ENCODE peak calls at places on chromosomes 4 and X, in seven cellular contexts. C is GM23248, U is MM.1S, R is neural progenitor cell, W is SK-N-SH, F is PC-9, X is PC-3. Y is an unnamed sample.

GRCh38 chr4:16092682-16093319 is 9.0 kb upstream of the PROM1 start:
- DNase-seq in C (no peak), U (no peak), R (peak; percentile 38), W (no peak), F (no peak), X (no peak), Y (peak; percentile 64)

GRCh38 chr4:122963222-122963621 is 40.8 kb upstream of the NUDT6 start:
- DNase-seq in C (peak; percentile 54), U (no peak), R (no peak), W (no peak), F (no peak), X (peak; percentile 32), Y (no peak)

GRCh38 chr4:2341911-2342652 is 76.4 kb downstream of the ZFYVE28 start:
- DNase-seq in C (no peak), U (no peak), R (no peak), W (no peak), F (no peak), X (no peak), Y (no peak)

GRCh38 chr4:121688696-121689095 is 8.1 kb downstream of the ANXA5 start:
- DNase-seq in C (no peak), U (no peak), R (no peak), W (no peak), F (no peak), X (no peak), Y (no peak)

GRCh38 chrX:18702362-18703195 is 4.9 kb upstream of the PPEF1 start:
- DNase-seq in C (peak; percentile 42), U (no peak), R (no peak), W (no peak), F (peak; percentile 25), X (peak; percentile 80), Y (no peak)

GRCh38 chr4:182083681-182084410 is 159.4 kb upstream of the TENM3 start:
- DNase-seq in C (no peak), U (no peak), R (no peak), W (no peak), F (no peak), X (no peak), Y (no peak)

GRCh38 chrX:100928660-100929613 is at the start of gene XKRX:
- DNase-seq in C (peak; percentile 53), U (peak; percentile 57), R (peak; percentile 62), W (peak; percentile 53), F (peak; percentile 76), X (peak; percentile 40), Y (peak; percentile 82)

GRCh38 chr4:38753021-38753806 is 29.6 kb downstream of the TLR10 start:
- DNase-seq in C (peak; percentile 98), U (no peak), R (peak; percentile 97), W (peak; percentile 19), F (peak; percentile 91), X (no peak), Y (peak; percentile 97)

GRCh38 chr4:92186239-92186638 is 117.5 kb upstream of the GRID2 start:
- DNase-seq in C (no peak), U (no peak), R (no peak), W (no peak), F (no peak), X (no peak), Y (no peak)

GRCh38 chrX:148960060-148960459 is 459.6 kb downstream of the AFF2 start:
- DNase-seq in C (no peak), U (no peak), R (no peak), W (no peak), F (no peak), X (no peak), Y (no peak)

DNA sequence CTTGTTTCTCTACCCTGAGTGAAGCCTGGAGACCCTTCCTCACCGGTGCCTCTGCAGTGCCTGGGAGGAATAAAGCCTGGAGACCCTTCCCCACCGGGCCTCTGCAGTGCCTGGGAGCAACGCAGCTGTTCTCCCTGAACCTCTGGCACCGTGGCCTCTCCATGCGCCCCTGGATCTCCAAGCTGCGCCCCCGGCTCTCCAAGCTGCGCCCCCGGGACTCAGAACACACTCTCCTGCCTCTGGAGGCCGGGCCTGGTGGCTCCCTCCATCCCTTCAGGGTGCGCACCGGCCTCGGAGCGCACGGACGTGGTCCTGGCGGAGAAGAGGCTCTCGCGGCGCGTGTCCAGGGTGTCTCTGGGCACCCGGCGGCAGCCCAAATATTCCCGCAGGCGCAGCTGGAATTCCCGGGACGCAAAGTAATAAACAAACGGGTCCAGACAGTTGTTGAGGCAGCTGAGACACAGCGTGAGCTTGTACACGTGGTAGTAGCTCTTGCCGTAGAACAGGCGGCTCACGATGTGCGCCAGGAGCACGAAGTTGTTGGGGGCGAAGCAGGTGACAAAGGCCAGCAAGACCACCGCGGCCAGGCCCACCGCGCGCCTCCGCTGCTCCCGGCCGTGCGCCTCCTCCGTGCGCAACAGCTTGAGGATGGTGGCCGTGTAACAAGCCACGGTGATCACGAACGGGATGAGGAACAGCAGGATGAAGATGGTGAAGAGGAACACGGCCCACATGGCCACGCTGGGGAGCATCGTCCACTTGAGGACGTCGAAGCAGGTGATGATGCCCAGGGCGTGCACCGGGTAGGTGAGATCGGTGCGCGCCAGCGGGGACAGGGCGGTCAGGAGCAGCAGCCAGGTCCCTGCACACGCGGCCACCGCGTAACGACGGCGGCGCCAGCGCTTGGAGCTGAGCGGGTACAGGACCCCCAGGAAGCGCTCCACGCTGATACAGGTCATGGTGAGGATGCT is 12.8 kb upstream of the ASMTL start:
- DNase-seq in C (no peak), U (no peak), R (no peak), W (no peak), F (no peak), X (no peak), Y (no peak)
- H3F3A ChIP-seq in C (no peaks in the 10 kb centered on the region), U (peaks cover 24% of the 10 kb centered on the region), R (no peaks in the 10 kb centered on the region), W (peaks cover 15% of the 10 kb centered on the region), F (peaks cover 9% of the 10 kb centered on the region), X (no peaks in the 10 kb centered on the region), Y (no peaks in the 10 kb centered on the region)

GRCh38 chr4:36235306-36235705 is 9.0 kb downstream of the ARAP2 start:
- DNase-seq in C (no peak), U (no peak), R (no peak), W (no peak), F (peak; percentile 5), X (peak; percentile 66), Y (peak; percentile 52)
- H4K20me1 ChIP-seq in C (no peaks in the 10 kb centered on the region), U (no peaks in the 10 kb centered on the region), R (no peaks in the 10 kb centered on the region), W (no peaks in the 10 kb centered on the region), F (no peaks in the 10 kb centered on the region), X (no peaks in the 10 kb centered on the region), Y (no peaks in the 10 kb centered on the region)

GRCh38 chrX:79568309-79568708 is 201.2 kb upstream of the ITM2A start:
- DNase-seq in C (no peak), U (no peak), R (no peak), W (no peak), F (no peak), X (no peak), Y (no peak)
- H3F3A ChIP-seq in C (no peaks in the 10 kb centered on the region), U (no peaks in the 10 kb centered on the region), R (no peaks in the 10 kb centered on the region), W (no peaks in the 10 kb centered on the region), F (no peaks in the 10 kb centered on the region), X (no peaks in the 10 kb centered on the region), Y (no peaks in the 10 kb centered on the region)

GRCh38 chrX:6210230-6210629 is 18.4 kb downstream of the NLGN4X start:
- DNase-seq in C (no peak), U (no peak), R (no peak), W (no peak), F (no peak), X (no peak), Y (no peak)
- H4K20me1 ChIP-seq in C (no peaks in the 10 kb centered on the region), U (no peaks in the 10 kb centered on the region), R (no peaks in the 10 kb centered on the region), W (no peaks in the 10 kb centered on the region), F (no peaks in the 10 kb centered on the region), X (no peaks in the 10 kb centered on the region), Y (peaks cover 19% of the 10 kb centered on the region)

DNA sequence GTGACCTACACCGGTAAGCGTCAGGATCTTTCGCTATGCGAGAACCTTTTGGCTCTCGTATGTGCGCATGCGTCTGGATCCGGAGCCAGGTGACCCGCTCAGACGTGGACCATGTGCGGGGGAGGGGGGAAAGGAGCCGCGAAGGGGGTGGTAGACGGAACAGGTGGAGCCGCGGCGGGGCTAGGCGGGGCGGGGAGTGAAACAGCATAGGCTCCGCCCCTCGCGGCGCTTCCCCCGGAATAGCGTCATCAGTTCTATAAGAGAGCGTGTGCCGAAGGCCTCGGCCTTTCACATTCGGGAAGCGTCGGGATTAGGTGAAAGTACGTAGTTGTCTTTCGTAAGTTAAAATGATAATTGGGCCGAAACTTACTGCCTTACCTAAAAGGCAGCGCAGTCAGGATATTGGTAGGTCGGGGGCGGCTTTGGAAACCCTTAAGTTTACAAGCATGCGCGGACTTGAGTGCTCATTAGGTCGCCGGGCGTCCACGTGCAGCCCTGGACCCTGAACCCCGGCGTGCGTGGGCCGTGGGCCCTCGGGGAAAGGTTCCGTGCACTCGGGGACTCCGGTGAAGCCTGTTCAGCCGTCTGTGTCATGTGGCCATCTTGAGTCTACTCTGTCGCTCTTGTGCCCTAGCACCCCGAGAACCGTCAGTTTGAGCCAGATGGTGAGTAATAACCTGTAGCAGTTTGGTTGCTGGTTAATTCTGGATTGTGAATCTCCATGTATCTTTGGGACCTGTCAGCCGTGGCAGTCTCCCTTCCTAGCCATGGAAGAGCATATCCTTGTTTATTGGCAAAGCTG is 74.1 kb downstream of the PRSS12 start:
- DNase-seq in C (peak; percentile 96), U (peak; percentile 99), R (peak; percentile 94), W (peak; percentile 97), F (peak; percentile 92), X (peak; percentile 92), Y (peak; percentile 99)
- H3F3A ChIP-seq in C (peaks cover 54% of the 10 kb centered on the region), U (peaks cover 61% of the 10 kb centered on the region), R (peaks cover 38% of the 10 kb centered on the region), W (peaks cover 40% of the 10 kb centered on the region), F (peaks cover 46% of the 10 kb centered on the region), X (peaks cover 24% of the 10 kb centered on the region), Y (peaks cover 23% of the 10 kb centered on the region)

GRCh38 chr4:1293531-1293941 is 3.8 kb downstream of the MAEA start:
- DNase-seq in C (no peak), U (no peak), R (no peak), W (no peak), F (no peak), X (no peak), Y (no peak)
- H4K20me1 ChIP-seq in C (peaks cover 4% of the 10 kb centered on the region), U (no peaks in the 10 kb centered on the region), R (peaks cover 74% of the 10 kb centered on the region), W (peaks cover 70% of the 10 kb centered on the region), F (peaks cover 56% of the 10 kb centered on the region), X (peaks cover 20% of the 10 kb centered on the region), Y (peaks cover 32% of the 10 kb centered on the region)

DNA sequence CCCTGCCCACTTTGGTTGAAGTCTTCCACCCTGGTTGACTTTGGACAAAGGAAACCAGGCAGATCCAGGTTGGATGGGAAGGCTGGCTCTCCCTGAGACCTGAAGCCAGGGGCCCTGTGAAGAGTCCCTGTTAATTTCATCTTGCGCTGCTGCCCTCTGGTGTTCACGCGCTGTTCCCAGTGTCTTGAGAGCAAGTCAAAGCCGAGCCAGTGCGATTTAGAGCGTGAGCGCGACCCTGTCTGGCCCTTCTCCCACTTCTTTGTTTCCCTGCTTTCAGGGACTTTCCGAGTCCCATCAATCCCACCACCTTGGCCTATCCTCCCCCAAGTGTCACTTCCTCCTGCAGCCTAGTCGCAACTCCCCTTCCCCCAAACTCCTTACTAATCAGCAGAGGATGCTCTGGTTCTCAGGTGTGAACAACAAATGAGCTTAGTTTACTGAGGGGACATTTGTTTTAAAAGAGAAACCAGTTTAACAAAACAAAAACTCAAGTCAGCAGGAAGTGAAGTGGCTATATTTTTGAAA is 25.8 kb upstream of the CHRNA9 start:
- DNase-seq in C (peak; percentile 86), U (peak; percentile 89), R (peak; percentile 93), W (peak; percentile 70), F (peak; percentile 77), X (peak; percentile 86), Y (peak; percentile 98)
- H3F3A ChIP-seq in C (no peaks in the 10 kb centered on the region), U (peaks cover 55% of the 10 kb centered on the region), R (peaks cover 17% of the 10 kb centered on the region), W (no peaks in the 10 kb centered on the region), F (peaks cover 12% of the 10 kb centered on the region), X (no peaks in the 10 kb centered on the region), Y (peaks cover 3% of the 10 kb centered on the region)

GRCh38 chrX:27823812-27824211 is 16.0 kb downstream of the MAGEB10 start:
- DNase-seq in C (no peak), U (no peak), R (no peak), W (no peak), F (no peak), X (no peak), Y (no peak)
- H4K20me1 ChIP-seq in C (no peaks in the 10 kb centered on the region), U (no peaks in the 10 kb centered on the region), R (no peaks in the 10 kb centered on the region), W (no peaks in the 10 kb centered on the region), F (no peaks in the 10 kb centered on the region), X (no peaks in the 10 kb centered on the region), Y (no peaks in the 10 kb centered on the region)